ENCODE peak calls at places on chromosomes 11 and 22, in nine cellular contexts. One of them, this sample, is unnamed.

GRCh38 chr11:2554338-2555240 is 109.8 kb downstream of the KCNQ1 start:
- DNase-seq in HL-60: no peak
- DNase-seq in SK-N-SH: no peak
- DNase-seq in GM23338: no peak
- DNase-seq in Panc1: no peak
- DNase-seq in GM12878: no peak
- DNase-seq in spleen: peak; percentile 55
- DNase-seq in endothelial cell of umbilical vein: no peak
- DNase-seq in HCT116: no peak
- DNase-seq in this sample: no peak

GRCh38 chr22:49964136-49964492 is 3.5 kb downstream of the PIM3 start:
- DNase-seq in HL-60: no peak
- DNase-seq in SK-N-SH: peak; percentile 8
- DNase-seq in GM23338: no peak
- DNase-seq in Panc1: no peak
- DNase-seq in GM12878: no peak
- DNase-seq in spleen: peak; percentile 81
- DNase-seq in endothelial cell of umbilical vein: no peak
- DNase-seq in HCT116: no peak
- DNase-seq in this sample: peak; percentile 26

GRCh38 chr22:23262474-23263332 is 82.4 kb downstream of the BCR start:
- DNase-seq in HL-60: no peak
- DNase-seq in SK-N-SH: no peak
- DNase-seq in GM23338: no peak
- DNase-seq in Panc1: no peak
- DNase-seq in GM12878: no peak
- DNase-seq in spleen: no peak
- DNase-seq in endothelial cell of umbilical vein: no peak
- DNase-seq in HCT116: no peak
- DNase-seq in this sample: no peak

GRCh38 chr22:30877662-30878515 is 90.7 kb downstream of the MORC2 start:
- DNase-seq in HL-60: no peak
- DNase-seq in SK-N-SH: peak; percentile 35
- DNase-seq in GM23338: no peak
- DNase-seq in Panc1: no peak
- DNase-seq in GM12878: no peak
- DNase-seq in spleen: peak; percentile 42
- DNase-seq in endothelial cell of umbilical vein: no peak
- DNase-seq in HCT116: no peak
- DNase-seq in this sample: no peak

GRCh38 chr11:12280199-12280837 is 97.1 kb upstream of the PARVA start:
- DNase-seq in HL-60: no peak
- DNase-seq in SK-N-SH: no peak
- DNase-seq in GM23338: no peak
- DNase-seq in Panc1: no peak
- DNase-seq in GM12878: no peak
- DNase-seq in spleen: no peak
- DNase-seq in endothelial cell of umbilical vein: no peak
- DNase-seq in HCT116: no peak
- DNase-seq in this sample: peak; percentile 24

GRCh38 chr11:114587398-114587953 is 8.1 kb downstream of the NXPE4 start:
- DNase-seq in HL-60: no peak
- DNase-seq in SK-N-SH: no peak
- DNase-seq in GM23338: no peak
- DNase-seq in Panc1: no peak
- DNase-seq in GM12878: no peak
- DNase-seq in spleen: no peak
- DNase-seq in endothelial cell of umbilical vein: no peak
- DNase-seq in HCT116: no peak
- DNase-seq in this sample: no peak

GRCh38 chr22:35961480-35961902 is 67.1 kb downstream of the RBFOX2 start:
- DNase-seq in HL-60: no peak
- DNase-seq in SK-N-SH: peak; percentile 58
- DNase-seq in GM23338: peak; percentile 96
- DNase-seq in Panc1: no peak
- DNase-seq in GM12878: no peak
- DNase-seq in spleen: no peak
- DNase-seq in endothelial cell of umbilical vein: peak; percentile 85
- DNase-seq in HCT116: no peak
- DNase-seq in this sample: no peak

GRCh38 chr11:64998690-64999431 is 2.1 kb upstream of the BATF2 start:
- DNase-seq in HL-60: no peak
- DNase-seq in SK-N-SH: no peak
- DNase-seq in GM23338: no peak
- DNase-seq in Panc1: no peak
- DNase-seq in GM12878: no peak
- DNase-seq in spleen: no peak
- DNase-seq in endothelial cell of umbilical vein: no peak
- DNase-seq in HCT116: no peak
- DNase-seq in this sample: no peak

GRCh38 chr22:43990044-43990443 is 34.1 kb upstream of the PARVB start:
- DNase-seq in HL-60: no peak
- DNase-seq in SK-N-SH: no peak
- DNase-seq in GM23338: no peak
- DNase-seq in Panc1: no peak
- DNase-seq in GM12878: no peak
- DNase-seq in spleen: no peak
- DNase-seq in endothelial cell of umbilical vein: no peak
- DNase-seq in HCT116: no peak
- DNase-seq in this sample: no peak

GRCh38 chr11:128026596-128026995 is 560.8 kb downstream of the ETS1 start:
- DNase-seq in HL-60: no peak
- DNase-seq in SK-N-SH: no peak
- DNase-seq in GM23338: no peak
- DNase-seq in Panc1: peak; percentile 46
- DNase-seq in GM12878: no peak
- DNase-seq in spleen: no peak
- DNase-seq in endothelial cell of umbilical vein: peak; percentile 81
- DNase-seq in HCT116: no peak
- DNase-seq in this sample: no peak

GRCh38 chr11:85682330-85683305 is 3.4 kb downstream of the CCDC89 start:
- DNase-seq in HL-60: no peak
- DNase-seq in SK-N-SH: peak; percentile 81
- DNase-seq in GM23338: no peak
- DNase-seq in Panc1: no peak
- DNase-seq in GM12878: no peak
- DNase-seq in spleen: peak; percentile 85
- DNase-seq in endothelial cell of umbilical vein: peak; percentile 57
- DNase-seq in HCT116: no peak
- DNase-seq in this sample: peak; percentile 35

GRCh38 chr11:6635082-6635932 is 16.1 kb upstream of the TPP1 start:
- DNase-seq in HL-60: peak; percentile 64
- DNase-seq in SK-N-SH: no peak
- DNase-seq in GM23338: no peak
- DNase-seq in Panc1: no peak
- DNase-seq in GM12878: no peak
- DNase-seq in spleen: peak; percentile 82
- DNase-seq in endothelial cell of umbilical vein: peak; percentile 98
- DNase-seq in HCT116: no peak
- DNase-seq in this sample: no peak

GRCh38 chr11:69588270-69588669 is 52.7 kb upstream of the CCND1 start:
- DNase-seq in HL-60: no peak
- DNase-seq in SK-N-SH: no peak
- DNase-seq in GM23338: peak; percentile 25
- DNase-seq in Panc1: peak; percentile 24
- DNase-seq in GM12878: no peak
- DNase-seq in spleen: no peak
- DNase-seq in endothelial cell of umbilical vein: peak; percentile 50
- DNase-seq in HCT116: peak; percentile 54
- DNase-seq in this sample: no peak

GRCh38 chr11:69583068-69583467 is 57.9 kb upstream of the CCND1 start:
- DNase-seq in HL-60: no peak
- DNase-seq in SK-N-SH: no peak
- DNase-seq in GM23338: no peak
- DNase-seq in Panc1: no peak
- DNase-seq in GM12878: no peak
- DNase-seq in spleen: no peak
- DNase-seq in endothelial cell of umbilical vein: no peak
- DNase-seq in HCT116: no peak
- DNase-seq in this sample: no peak

GRCh38 chr11:69584160-69584559 is 56.8 kb upstream of the CCND1 start:
- DNase-seq in HL-60: no peak
- DNase-seq in SK-N-SH: no peak
- DNase-seq in GM23338: no peak
- DNase-seq in Panc1: no peak
- DNase-seq in GM12878: no peak
- DNase-seq in spleen: no peak
- DNase-seq in endothelial cell of umbilical vein: no peak
- DNase-seq in HCT116: no peak
- DNase-seq in this sample: no peak

GRCh38 chr11:69585385-69585784 is 55.6 kb upstream of the CCND1 start:
- DNase-seq in HL-60: no peak
- DNase-seq in SK-N-SH: no peak
- DNase-seq in GM23338: no peak
- DNase-seq in Panc1: no peak
- DNase-seq in GM12878: no peak
- DNase-seq in spleen: no peak
- DNase-seq in endothelial cell of umbilical vein: no peak
- DNase-seq in HCT116: no peak
- DNase-seq in this sample: no peak

DNA sequence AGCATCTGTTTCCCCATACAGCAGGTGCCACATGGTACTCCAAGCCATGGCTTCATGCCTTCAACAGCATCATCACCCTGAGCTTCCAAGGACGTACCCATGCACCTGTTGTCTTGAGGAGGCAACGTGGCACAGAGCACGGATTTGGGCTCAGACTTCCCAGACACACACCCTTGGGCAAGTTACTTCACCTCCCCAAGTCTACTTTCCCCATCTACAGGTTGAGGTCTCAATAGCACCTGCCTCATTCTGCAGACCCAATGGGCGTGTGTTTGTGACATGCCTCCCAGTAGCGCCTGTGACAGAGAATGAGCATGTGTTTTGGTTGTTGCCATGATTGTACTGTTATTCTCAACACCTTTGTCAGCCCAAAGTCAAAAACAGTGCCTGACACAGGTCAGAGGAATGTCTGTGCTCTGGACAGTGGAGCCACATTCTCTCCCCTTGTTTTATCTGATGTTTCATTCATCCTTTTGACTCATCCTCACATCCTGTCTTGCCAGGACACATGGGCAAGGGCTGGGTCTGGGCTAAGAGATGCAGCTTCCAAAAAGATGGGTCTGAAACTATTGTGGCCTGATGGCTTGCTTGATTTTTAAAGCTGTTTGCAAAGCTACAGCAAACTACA is 53.4 kb upstream of the CCND1 start:
- DNase-seq in HL-60: no peak
- DNase-seq in SK-N-SH: no peak
- DNase-seq in GM23338: no peak
- DNase-seq in Panc1: peak; percentile 25
- DNase-seq in GM12878: no peak
- DNase-seq in spleen: no peak
- DNase-seq in endothelial cell of umbilical vein: peak; percentile 10
- DNase-seq in HCT116: peak; percentile 23
- DNase-seq in this sample: no peak
- TF ChIP-seq CTCF in HL-60: no peak
- TF ChIP-seq CTCF in SK-N-SH: no peak
- TF ChIP-seq CTCF in GM23338: peak; percentile 28
- TF ChIP-seq CTCF in Panc1: no peak
- TF ChIP-seq CTCF in GM12878: no peak
- TF ChIP-seq CTCF in spleen: no peak
- TF ChIP-seq CTCF in endothelial cell of umbilical vein: no peak
- TF ChIP-seq CTCF in HCT116: no peak
- TF ChIP-seq CTCF in this sample: no peak

GRCh38 chr11:102070766-102071165 is 23.5 kb downstream of the CFAP300 start:
- DNase-seq in HL-60: no peak
- DNase-seq in SK-N-SH: no peak
- DNase-seq in GM23338: no peak
- DNase-seq in Panc1: no peak
- DNase-seq in GM12878: no peak
- DNase-seq in spleen: no peak
- DNase-seq in endothelial cell of umbilical vein: no peak
- DNase-seq in HCT116: no peak
- DNase-seq in this sample: no peak

GRCh38 chr11:102071497-102072472 is 24.5 kb downstream of the CFAP300 start:
- DNase-seq in HL-60: no peak
- DNase-seq in SK-N-SH: no peak
- DNase-seq in GM23338: no peak
- DNase-seq in Panc1: no peak
- DNase-seq in GM12878: no peak
- DNase-seq in spleen: no peak
- DNase-seq in endothelial cell of umbilical vein: no peak
- DNase-seq in HCT116: no peak
- DNase-seq in this sample: no peak

DNA sequence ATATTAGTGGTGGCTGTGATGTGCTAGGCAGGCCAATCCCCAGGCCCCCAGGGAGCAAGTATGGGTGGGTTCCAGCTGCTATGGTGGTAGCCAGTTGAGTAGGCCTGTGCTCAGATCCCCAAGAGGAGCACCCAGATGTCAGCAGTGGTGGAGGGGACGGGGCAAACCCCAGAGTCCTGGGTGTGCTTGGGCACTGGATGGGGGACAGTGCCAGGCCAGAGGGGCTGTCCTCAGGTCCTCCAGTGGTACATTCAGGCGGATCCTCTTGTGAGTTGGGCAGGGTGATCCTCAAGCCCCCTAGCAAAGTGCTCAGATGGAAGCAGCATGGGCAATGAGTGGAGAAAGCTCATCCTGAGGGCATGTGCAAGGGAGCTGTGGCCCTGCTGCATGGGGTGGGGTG is 26.0 kb downstream of the CFAP300 start:
- DNase-seq in HL-60: no peak
- DNase-seq in SK-N-SH: no peak
- DNase-seq in GM23338: no peak
- DNase-seq in Panc1: no peak
- DNase-seq in GM12878: no peak
- DNase-seq in spleen: no peak
- DNase-seq in endothelial cell of umbilical vein: no peak
- DNase-seq in HCT116: no peak
- DNase-seq in this sample: no peak
- H3K4me3 ChIP-seq in HL-60: no peak overlapping the region
- H3K4me3 ChIP-seq in SK-N-SH: no peak overlapping the region
- H3K4me3 ChIP-seq in GM23338: no peak overlapping the region
- H3K4me3 ChIP-seq in Panc1: no peak overlapping the region
- H3K4me3 ChIP-seq in GM12878: no peak overlapping the region
- H3K4me3 ChIP-seq in spleen: no peak overlapping the region
- H3K4me3 ChIP-seq in endothelial cell of umbilical vein: no peak overlapping the region
- H3K4me3 ChIP-seq in HCT116: no peak overlapping the region
- H3K4me3 ChIP-seq in this sample: no peak overlapping the region

DNA sequence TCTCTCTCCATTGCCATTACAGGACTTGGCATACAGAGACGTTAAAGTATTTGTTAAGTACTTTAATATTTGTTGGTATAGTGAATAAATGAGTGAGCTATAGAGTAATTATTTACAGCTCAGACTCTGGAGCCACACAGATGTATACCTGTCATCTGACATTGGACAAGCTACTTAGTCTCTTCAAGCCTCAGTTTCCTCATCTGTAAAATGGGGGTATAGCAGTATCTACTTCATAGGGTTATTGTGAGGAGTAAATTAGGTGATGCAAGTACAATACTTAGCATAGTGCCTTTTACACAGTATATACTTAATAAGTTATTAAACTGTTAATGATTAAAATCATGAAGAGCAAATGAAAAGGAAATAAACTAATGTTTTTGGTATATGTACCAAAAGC is 203.2 kb downstream of the NAV2 start:
- DNase-seq in HL-60: no peak
- DNase-seq in SK-N-SH: no peak
- DNase-seq in GM23338: no peak
- DNase-seq in Panc1: no peak
- DNase-seq in GM12878: no peak
- DNase-seq in spleen: no peak
- DNase-seq in endothelial cell of umbilical vein: no peak
- DNase-seq in HCT116: no peak
- DNase-seq in this sample: no peak
- TF ChIP-seq POLR2AphosphoS5 in HL-60: no peak
- TF ChIP-seq POLR2AphosphoS5 in SK-N-SH: no peak
- TF ChIP-seq POLR2AphosphoS5 in GM23338: no peak
- TF ChIP-seq POLR2AphosphoS5 in Panc1: no peak
- TF ChIP-seq POLR2AphosphoS5 in GM12878: no peak
- TF ChIP-seq POLR2AphosphoS5 in spleen: no peak
- TF ChIP-seq POLR2AphosphoS5 in endothelial cell of umbilical vein: no peak
- TF ChIP-seq POLR2AphosphoS5 in HCT116: no peak
- TF ChIP-seq POLR2AphosphoS5 in this sample: no peak

GRCh38 chr11:68968306-68969255 is 12.2 kb downstream of the MRGPRD start:
- DNase-seq in HL-60: no peak
- DNase-seq in SK-N-SH: no peak
- DNase-seq in GM23338: peak; percentile 39
- DNase-seq in Panc1: no peak
- DNase-seq in GM12878: no peak
- DNase-seq in spleen: peak; percentile 41
- DNase-seq in endothelial cell of umbilical vein: no peak
- DNase-seq in HCT116: no peak
- DNase-seq in this sample: no peak
- TF ChIP-seq CTCF in HL-60: no peak
- TF ChIP-seq CTCF in SK-N-SH: no peak
- TF ChIP-seq CTCF in GM23338: peak; percentile 61
- TF ChIP-seq CTCF in Panc1: no peak
- TF ChIP-seq CTCF in GM12878: no peak
- TF ChIP-seq CTCF in spleen: no peak
- TF ChIP-seq CTCF in endothelial cell of umbilical vein: no peak
- TF ChIP-seq CTCF in HCT116: no peak
- TF ChIP-seq CTCF in this sample: no peak

This sample was measured in stomach.